ENCODE peak calls at places on chromosomes 4 and X, in eight cellular contexts. N, C, M, V, X, G, A and F are unnamed samples.
A peak's percentile ranks its signal among the peaks of the same experiment; 100 is the strongest.

GRCh38 chr4:189302719-189303118 is 638.0 kb upstream of the FRG1 start:
- DNase-seq in N (no peak), C (no peak), M (no peak), V (no peak), X (no peak), G (no peak), A (no peak), F (no peak)

GRCh38 chrX:130114141-130114561 is 3.9 kb upstream of the ELF4 start:
- DNase-seq in N (no peak), C (no peak), M (no peak), V (no peak), X (no peak), G (peak; percentile 71), A (no peak), F (no peak)

GRCh38 chrX:116232833-116233232 is 62.3 kb downstream of the AGTR2 start:
- DNase-seq in N (no peak), C (peak; percentile 10), M (no peak), V (no peak), X (no peak), G (peak; percentile 88), A (no peak), F (no peak)

GRCh38 chrX:97322401-97322800 is 438.7 kb downstream of the RPA4 start:
- DNase-seq in N (no peak), C (no peak), M (no peak), V (no peak), X (no peak), G (no peak), A (no peak), F (no peak)

GRCh38 chr4:140099993-140100392 is 54.0 kb downstream of the MAML3 start:
- DNase-seq in N (no peak), C (no peak), M (no peak), V (no peak), X (peak; percentile 27), G (no peak), A (no peak), F (peak; percentile 86)

GRCh38 chr4:61723492-61723891 is 523.4 kb downstream of the ADGRL3 start:
- DNase-seq in N (no peak), C (no peak), M (no peak), V (no peak), X (no peak), G (no peak), A (no peak), F (no peak)

GRCh38 chrX:21004835-21005234 is 369.4 kb upstream of the CNKSR2 start:
- DNase-seq in N (no peak), C (no peak), M (no peak), V (peak; percentile 19), X (no peak), G (peak; percentile 51), A (no peak), F (no peak)

GRCh38 chrX:18994713-18995112 is 10.8 kb upstream of the PHKA2 start:
- DNase-seq in N (no peak), C (peak; percentile 39), M (no peak), V (peak; percentile 13), X (no peak), G (peak; percentile 86), A (no peak), F (no peak)

GRCh38 chrX:13911581-13911980 is 94.7 kb upstream of the GPM6B start:
- DNase-seq in N (no peak), C (no peak), M (no peak), V (no peak), X (no peak), G (peak; percentile 75), A (no peak), F (no peak)

GRCh38 chrX:47644557-47645091 is 5.7 kb downstream of the ELK1 start:
- DNase-seq in N (no peak), C (no peak), M (no peak), V (peak; percentile 57), X (no peak), G (peak; percentile 47), A (no peak), F (no peak)

GRCh38 chr4:185122681-185123345 is 20.3 kb upstream of the SLC25A4 start:
- DNase-seq in N (no peak), C (no peak), M (no peak), V (no peak), X (no peak), G (no peak), A (no peak), F (no peak)

GRCh38 chrX:13248867-13249521 is 70.9 kb downstream of the ATXN3L start:
- DNase-seq in N (no peak), C (no peak), M (no peak), V (no peak), X (no peak), G (peak; percentile 15), A (no peak), F (no peak)

GRCh38 chr4:14193601-14194000 is 566.1 kb upstream of the BOD1L1 start:
- DNase-seq in N (no peak), C (no peak), M (no peak), V (no peak), X (no peak), G (no peak), A (no peak), F (no peak)

GRCh38 chrX:101639583-101639982 is 20.1 kb downstream of the ARMCX2 start:
- DNase-seq in N (no peak), C (no peak), M (no peak), V (no peak), X (no peak), G (no peak), A (no peak), F (no peak)

GRCh38 chr4:36445485-36445884 is 164.1 kb downstream of the DTHD1 start:
- DNase-seq in N (peak; percentile 13), C (no peak), M (no peak), V (no peak), X (no peak), G (no peak), A (no peak), F (no peak)

GRCh38 chr4:4555916-4556315 is 14.1 kb upstream of the STX18 start:
- DNase-seq in N (no peak), C (peak; percentile 62), M (no peak), V (no peak), X (no peak), G (peak; percentile 70), A (no peak), F (no peak)

GRCh38 chr4:26525136-26525535 is 34.9 kb upstream of the CCKAR start:
- DNase-seq in N (no peak), C (peak; percentile 10), M (no peak), V (no peak), X (no peak), G (peak; percentile 60), A (no peak), F (no peak)

GRCh38 chr4:34731045-34731444 is 1513.3 kb downstream of the ARAP2 start:
- DNase-seq in N (no peak), C (no peak), M (no peak), V (no peak), X (no peak), G (peak; percentile 52), A (no peak), F (no peak)

GRCh38 chr4:53175640-53176039 is 190.2 kb downstream of the SCFD2 start:
- DNase-seq in N (no peak), C (no peak), M (no peak), V (no peak), X (no peak), G (no peak), A (no peak), F (no peak)

GRCh38 chr4:60216752-60217151 is 983.4 kb upstream of the ADGRL3 start:
- DNase-seq in N (no peak), C (no peak), M (no peak), V (no peak), X (no peak), G (peak; percentile 62), A (no peak), F (no peak)

GRCh38 chr4:140641789-140642439 is 73.2 kb upstream of the UCP1 start:
- DNase-seq in N (no peak), C (no peak), M (no peak), V (no peak), X (no peak), G (peak; percentile 20), A (peak; percentile 23), F (no peak)

GRCh38 chr4:76781698-76782595 is 116.0 kb downstream of the SOWAHB start:
- DNase-seq in N (no peak), C (peak; percentile 92), M (no peak), V (no peak), X (no peak), G (peak; percentile 96), A (no peak), F (no peak)

GRCh38 chr4:10015140-10015753 is 6.0 kb downstream of the SLC2A9 start:
- DNase-seq in N (no peak), C (no peak), M (no peak), V (no peak), X (no peak), G (peak; percentile 51), A (peak; percentile 36), F (peak; percentile 50)

GRCh38 chrX:10787264-10787663 is 166.9 kb upstream of the MID1 start:
- DNase-seq in N (no peak), C (no peak), M (no peak), V (no peak), X (no peak), G (no peak), A (no peak), F (no peak)

GRCh38 chrX:54494166-54494969 is 1.7 kb downstream of the FGD1 start:
- DNase-seq in N (no peak), C (no peak), M (no peak), V (no peak), X (no peak), G (no peak), A (no peak), F (no peak)

GRCh38 chr4:174318829-174319764 is 35.4 kb downstream of the CEP44 start:
- DNase-seq in N (no peak), C (no peak), M (peak; percentile 20), V (no peak), X (no peak), G (peak; percentile 66), A (peak; percentile 50), F (no peak)
- TF ChIP-seq CTCF in N (peak; percentile 27), C (peak; percentile 64), M (peak; percentile 45), V (peak; percentile 71), X (peak; percentile 74), G (peak; percentile 84), A (peak; percentile 97), F (peak; percentile 71)

DNA sequence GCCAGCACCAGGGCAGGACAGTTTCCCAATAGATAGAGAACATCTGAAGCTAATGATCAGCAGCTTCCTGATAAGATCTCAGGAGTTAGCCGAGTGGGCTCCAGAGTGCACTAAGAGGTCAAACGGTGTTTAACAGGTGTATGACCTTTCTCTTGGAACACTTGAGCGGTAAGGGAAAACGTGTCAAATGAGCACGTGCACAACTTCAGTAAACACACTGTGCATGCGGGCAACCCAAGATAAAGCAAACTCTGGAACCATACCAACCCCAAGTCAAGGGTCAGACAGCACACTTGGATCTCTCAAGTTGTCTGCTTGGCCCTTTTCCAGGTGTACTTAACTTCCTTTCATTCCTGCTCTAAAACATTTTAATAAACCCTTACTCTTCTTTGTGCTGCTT is 1941.5 kb upstream of the PCDH10 start:
- DNase-seq in N (no peak), C (no peak), M (no peak), V (no peak), X (no peak), G (no peak), A (no peak), F (no peak)
- TF ChIP-seq CTCF in N (no peak), C (no peak), M (no peak), V (no peak), X (no peak), G (no peak), A (no peak), F (no peak)

GRCh38 chr4:107050525-107051135 is 14.5 kb upstream of the DKK2 start:
- DNase-seq in N (no peak), C (no peak), M (no peak), V (no peak), X (no peak), G (peak; percentile 23), A (peak; percentile 7), F (no peak)
- TF ChIP-seq CTCF in N (peak; percentile 54), C (peak; percentile 66), M (peak; percentile 29), V (peak; percentile 18), X (peak; percentile 42), G (peak; percentile 72), A (peak; percentile 69), F (peak; percentile 55)

GRCh38 chrX:17550011-17550410 is 175.0 kb downstream of the NHS start:
- DNase-seq in N (no peak), C (no peak), M (no peak), V (no peak), X (no peak), G (no peak), A (no peak), F (no peak)
- TF ChIP-seq CTCF in N (no peak), C (no peak), M (no peak), V (no peak), X (no peak), G (no peak), A (no peak), F (no peak)